ENCODE peak calls at places on chromosomes 16 and 17, in six cellular contexts. X is HL-60, R is AG04449, S is fibroblast of lung, C is HepG2, K is NB4. D is an unnamed sample.

GRCh38 chr17:36153887-36154576 is 22.4 kb downstream of the TBC1D3B start:
- DNase-seq in X (no peak), R (no peak), S (no peak), C (no peak), K (peak; percentile 51), D (no peak)

GRCh38 chr17:58377661-58378060 is 25.7 kb upstream of the SUPT4H1 start:
- DNase-seq in X (no peak), R (no peak), S (no peak), C (no peak), K (no peak), D (no peak)

GRCh38 chr16:15457958-15458357 is 23.6 kb downstream of the BMERB1 start:
- DNase-seq in X (no peak), R (no peak), S (no peak), C (no peak), K (no peak), D (no peak)

GRCh38 chr17:50052241-50052788 is 3.6 kb upstream of the ITGA3 start:
- DNase-seq in X (no peak), R (no peak), S (no peak), C (no peak), K (no peak), D (no peak)

GRCh38 chr17:12342609-12343248 is 322.1 kb downstream of the MAP2K4 start:
- DNase-seq in X (no peak), R (no peak), S (no peak), C (no peak), K (peak; percentile 45), D (peak; percentile 24)

GRCh38 chr16:70696952-70697600 is 11.2 kb upstream of the MTSS2 start:
- DNase-seq in X (peak; percentile 69), R (no peak), S (no peak), C (no peak), K (peak; percentile 97), D (no peak)

GRCh38 chr16:2858245-2859025 is 465 bp upstream of the PRSS22 start:
- DNase-seq in X (no peak), R (no peak), S (no peak), C (no peak), K (no peak), D (no peak)

GRCh38 chr16:88815901-88816589 is 4.3 kb upstream of the APRT start:
- DNase-seq in X (no peak), R (no peak), S (no peak), C (peak; percentile 35), K (peak; percentile 75), D (no peak)

GRCh38 chr17:45646288-45646988 is 137.7 kb upstream of the CRHR1 start:
- DNase-seq in X (peak; percentile 17), R (no peak), S (no peak), C (peak; percentile 27), K (peak; percentile 90), D (no peak)

DNA sequence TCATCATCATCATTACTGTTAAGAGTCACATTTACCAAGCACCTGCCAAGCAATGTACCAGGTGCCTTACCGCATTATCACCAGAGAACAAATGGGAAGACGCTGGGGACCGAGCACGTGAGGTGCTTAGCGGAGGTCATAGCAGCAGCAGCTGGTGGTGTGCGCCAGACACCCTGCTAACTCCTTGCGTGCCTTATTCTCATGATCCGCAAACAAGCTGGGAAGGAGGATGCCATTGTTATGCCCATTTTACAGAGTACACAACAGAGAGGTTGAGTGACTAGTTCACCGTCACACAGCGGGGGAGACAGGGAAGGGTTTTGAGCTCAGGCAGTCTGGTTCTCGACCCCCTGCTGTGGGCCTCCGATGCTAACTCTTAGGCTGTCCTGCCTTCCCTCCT is 7.3 kb downstream of the ATP2A3 start:
- DNase-seq in X (no peak), R (no peak), S (no peak), C (no peak), K (no peak), D (no peak)
- TF ChIP-seq CTCF in X (no peak), R (no peak), S (no peak), C (no peak), K (no peak), D (no peak)

GRCh38 chr17:29807520-29808361 is 122.3 kb downstream of the SSH2 start:
- DNase-seq in X (peak; percentile 49), R (no peak), S (peak; percentile 44), C (peak; percentile 57), K (peak; percentile 81), D (peak; percentile 78)
- H3K4me3 ChIP-seq in X (peak overlapping the region; percentile 39), R (no peak overlapping the region), S (no peak overlapping the region), C (no peak overlapping the region), K (peak overlapping the region; percentile 72), D (no peak overlapping the region)

DNA sequence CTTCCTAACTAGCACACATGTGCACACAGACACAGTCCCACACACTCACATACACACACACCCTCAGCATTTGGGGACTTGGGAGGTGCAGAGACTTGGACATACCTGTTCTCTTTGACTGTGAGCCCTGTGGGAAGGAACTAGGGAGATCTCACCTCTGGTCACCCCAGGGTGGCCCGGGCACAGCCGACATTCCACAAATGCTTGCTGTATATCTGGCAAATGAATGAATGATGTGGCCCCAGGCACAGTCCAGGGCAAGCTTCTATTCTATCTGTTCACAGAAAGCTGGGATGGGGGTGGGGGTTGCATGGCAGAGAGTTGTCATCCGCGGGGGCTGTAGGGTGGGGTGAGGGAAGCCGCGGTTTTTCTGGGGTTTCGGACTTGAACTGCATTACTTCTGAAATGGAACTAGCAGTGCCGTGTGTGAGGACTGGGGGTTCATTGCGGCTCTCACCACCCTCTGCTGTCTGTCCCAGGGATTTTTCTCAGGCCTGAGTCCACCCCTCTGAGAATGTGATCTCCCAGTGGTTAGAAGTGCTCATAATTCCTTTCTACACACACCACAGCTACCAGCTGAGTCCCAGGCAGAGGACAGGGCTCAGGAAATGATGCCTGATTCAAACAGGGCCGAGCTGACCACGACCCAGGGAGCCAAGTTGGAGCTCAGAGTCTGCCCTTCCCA is 3.3 kb upstream of the RIPOR1 start:
- DNase-seq in X (no peak), R (no peak), S (peak; percentile 35), C (no peak), K (no peak), D (no peak)
- TF ChIP-seq CTCF in X (no peak), R (peak; percentile 24), S (peak; percentile 16), C (no peak), K (no peak), D (peak; percentile 2)

GRCh38 chr16:56372013-56372634 is 53.2 kb downstream of the AMFR start:
- DNase-seq in X (no peak), R (no peak), S (no peak), C (no peak), K (no peak), D (peak; percentile 17)
- H3K4me3 ChIP-seq in X (no peak overlapping the region), R (no peak overlapping the region), S (no peak overlapping the region), C (no peak overlapping the region), K (no peak overlapping the region), D (no peak overlapping the region)

GRCh38 chr17:56891751-56892150 is 22.1 kb downstream of the TRIM25 start:
- DNase-seq in X (no peak), R (no peak), S (no peak), C (no peak), K (peak; percentile 33), D (no peak)
- TF ChIP-seq CTCF in X (no peak), R (peak; percentile 34), S (peak; percentile 40), C (peak; percentile 60), K (peak; percentile 31), D (peak; percentile 43)

GRCh38 chr17:72446525-72447250 is 325.9 kb downstream of the SOX9 start:
- DNase-seq in X (no peak), R (no peak), S (no peak), C (peak; percentile 41), K (no peak), D (peak; percentile 56)
- H3K4me3 ChIP-seq in X (no peak overlapping the region), R (no peak overlapping the region), S (peak overlapping the region; percentile 8), C (no peak overlapping the region), K (no peak overlapping the region), D (no peak overlapping the region)

GRCh38 chr17:33169580-33170285 is 123.4 kb downstream of the ASIC2 start:
- DNase-seq in X (no peak), R (peak; percentile 12), S (peak; percentile 96), C (no peak), K (no peak), D (no peak)
- TF ChIP-seq CTCF in X (no peak), R (no peak), S (no peak), C (no peak), K (no peak), D (no peak)

DNA sequence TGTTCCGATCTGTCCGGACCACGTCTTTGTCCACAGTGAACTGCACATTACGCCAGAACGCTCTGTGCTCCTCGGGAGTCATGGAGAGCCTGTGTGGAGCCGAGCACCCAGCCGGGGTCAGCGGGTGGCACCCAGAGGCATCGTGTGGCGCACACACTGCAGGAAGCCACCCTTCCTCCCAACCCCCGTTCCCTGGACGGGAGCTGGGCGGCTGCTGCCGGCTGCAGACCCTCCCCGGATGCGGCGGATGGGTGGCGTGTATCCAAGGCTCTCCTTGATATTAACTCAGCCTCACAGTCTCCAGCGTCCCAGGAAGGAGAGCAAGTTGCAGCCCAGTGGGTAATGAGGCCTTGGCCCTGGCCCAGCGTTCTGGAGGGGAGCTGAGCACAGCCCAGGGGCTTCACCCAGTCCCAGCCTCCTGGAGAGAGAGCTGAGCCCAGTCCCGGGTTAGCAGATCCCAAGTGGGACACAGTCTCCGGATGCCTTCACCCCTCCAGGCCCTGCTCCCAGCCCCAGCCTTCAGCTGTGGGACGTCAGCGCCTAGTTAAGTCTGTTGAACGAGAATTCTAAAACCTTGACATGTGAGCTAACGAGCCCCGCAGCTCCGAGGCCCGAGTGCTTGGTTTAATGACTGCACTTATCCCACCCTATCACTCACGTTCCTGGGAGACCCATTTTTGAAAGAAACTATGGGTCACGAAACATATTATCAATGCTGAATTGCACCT is 86.6 kb downstream of the TBC1D16 start:
- DNase-seq in X (no peak), R (no peak), S (no peak), C (no peak), K (peak; percentile 1), D (no peak)
- H3K4me3 ChIP-seq in X (no peak overlapping the region), R (no peak overlapping the region), S (no peak overlapping the region), C (no peak overlapping the region), K (no peak overlapping the region), D (no peak overlapping the region)

GRCh38 chr16:930076-930475 is 40.7 kb downstream of the LMF1 start:
- DNase-seq in X (no peak), R (no peak), S (no peak), C (no peak), K (no peak), D (no peak)

GRCh38 chr16:931651-932500 is 38.9 kb downstream of the LMF1 start:
- DNase-seq in X (no peak), R (no peak), S (no peak), C (no peak), K (no peak), D (no peak)

GRCh38 chr16:930511-930910 is 40.3 kb downstream of the LMF1 start:
- DNase-seq in X (no peak), R (no peak), S (no peak), C (no peak), K (no peak), D (no peak)

GRCh38 chr16:929674-930073 is 41.1 kb downstream of the LMF1 start:
- DNase-seq in X (no peak), R (no peak), S (no peak), C (no peak), K (no peak), D (no peak)

GRCh38 chr16:931171-931570 is 39.6 kb downstream of the LMF1 start:
- DNase-seq in X (no peak), R (no peak), S (no peak), C (no peak), K (no peak), D (no peak)
- TF ChIP-seq CTCF in X (no peak), R (no peak), S (no peak), C (no peak), K (no peak), D (no peak)